ENCODE peak calls at places on chromosomes 11 and 22, in six cellular contexts. H is astrocyte of the cerebellum; P is naive thymus-derived CD8-positive, alpha-beta T cell; W is bronchial epithelial cell; V is GM12865; I is neural crest cell. C is an unnamed sample.

GRCh38 chr11:61728066-61728939 is 24.1 kb upstream of the MYRF start:
- DNase-seq in P (no peak), W (no peak), V (peak; percentile 38), H (no peak), I (no peak), C (no peak)

GRCh38 chr11:102763440-102763839 is 17.0 kb downstream of the MMP10 start:
- DNase-seq in W (peak; percentile 94), V (no peak), I (no peak), H (no peak), P (no peak), C (no peak)

GRCh38 chr11:120060512-120060911 is 77.4 kb downstream of the TRIM29 start:
- DNase-seq in V (no peak), I (no peak), P (no peak), W (no peak), H (no peak), C (no peak)

GRCh38 chr22:19622061-19622441 is 92.3 kb upstream of the SEPTIN5 start:
- DNase-seq in P (no peak), W (no peak), V (peak; percentile 67), H (no peak), I (no peak), C (no peak)

GRCh38 chr22:50267591-50268390 is 2.4 kb downstream of the MAPK11 start:
- DNase-seq in W (peak; percentile 32), V (peak; percentile 59), H (no peak), I (no peak), P (no peak), C (no peak)

GRCh38 chr11:116980136-116980793 is 118.0 kb downstream of the SIK3 start:
- DNase-seq in H (no peak), I (no peak), P (peak; percentile 71), W (no peak), V (peak; percentile 78), C (no peak)

GRCh38 chr11:107006076-107006833 is 12.0 kb downstream of the GUCY1A2 start:
- DNase-seq in P (no peak), V (no peak), W (peak; percentile 12), H (no peak), I (no peak), C (no peak)

GRCh38 chr22:35914665-35915476 is 113.8 kb downstream of the RBFOX2 start:
- DNase-seq in P (no peak), I (peak; percentile 50), W (peak; percentile 91), V (peak; percentile 23), H (peak; percentile 77), C (no peak)

GRCh38 chr22:29603358-29604191 is at the start of gene NF2:
- DNase-seq in H (peak; percentile 99), W (peak; percentile 99), I (peak; percentile 95), V (peak; percentile 100), P (peak; percentile 99), C (peak; percentile 99)